ENCODE peak calls at places on chromosomes 3 and 15, in five cellular contexts. B, W, F, R and Y are unnamed samples. For H3K4me1, the result is how much of the 10 kb centered on the place peaks cover.

GRCh38 chr15:62625421-62626033 is 417.0 kb upstream of the TPM1 start:
- DNase-seq in W (no peak), F (no peak), R (no peak), B (no peak), Y (no peak)

GRCh38 chr3:161284989-161285388 is 63.9 kb downstream of the NMD3 start:
- DNase-seq in R (no peak), W (no peak), B (peak), F (no peak), Y (no peak)

GRCh38 chr3:9595877-9596276 is 42.3 kb upstream of the LHFPL4 start:
- DNase-seq in R (no peak), B (no peak), F (no peak), W (no peak), Y (no peak)

GRCh38 chr3:48595526-48596121 is 495 bp upstream of the COL7A1 start:
- DNase-seq in W (peak), F (peak), R (peak), B (peak), Y (no peak)

GRCh38 chr3:28951773-28952556 is 328.9 kb upstream of the RBMS3 start:
- DNase-seq in F (no peak), W (no peak), R (no peak), B (no peak), Y (no peak)

GRCh38 chr3:112409061-112409460 is 76.1 kb downstream of the CD200 start:
- DNase-seq in R (no peak), W (no peak), B (no peak), F (no peak), Y (no peak)

GRCh38 chr15:74531144-74531811 is 9.7 kb upstream of the ARID3B start:
- DNase-seq in W (no peak), F (no peak), R (no peak), B (no peak), Y (no peak)

GRCh38 chr3:60893946-60894345 is 357.3 kb downstream of the FHIT start:
- DNase-seq in B (no peak), F (no peak), R (no peak), W (no peak), Y (no peak)

GRCh38 chr3:161273589-161274218 is 52.6 kb downstream of the NMD3 start:
- DNase-seq in R (no peak), B (peak), W (peak), F (no peak), Y (peak)

GRCh38 chr3:71684752-71685151 is 40.5 kb downstream of the EIF4E3 start:
- DNase-seq in B (peak), R (peak), F (peak), W (no peak), Y (no peak)

GRCh38 chr15:59237854-59238252 is 31.2 kb downstream of the LDHAL6B start:
- DNase-seq in F (no peak), W (peak), B (no peak), R (no peak), Y (no peak)

GRCh38 chr15:67105065-67105951 is 39.9 kb downstream of the SMAD3 start:
- DNase-seq in F (peak), B (peak), R (peak), W (peak), Y (no peak)

GRCh38 chr15:60534546-60534945 is 55.6 kb upstream of the ICE2 start:
- DNase-seq in W (no peak), F (no peak), B (no peak), R (no peak), Y (no peak)

GRCh38 chr3:55488398-55489055 is 1.4 kb upstream of the WNT5A start:
- DNase-seq in F (peak), W (peak), B (peak), R (peak), Y (no peak)

GRCh38 chr3:126083511-126083912 is 412 bp downstream of the SLC41A3 start:
- DNase-seq in F (peak), R (peak), W (peak), B (peak), Y (peak)

GRCh38 chr3:183895296-183895695 is 10.6 kb upstream of the PARL start:
- DNase-seq in F (no peak), R (no peak), W (peak), B (peak), Y (peak)

GRCh38 chr3:146655333-146655996 is 50.3 kb upstream of the PLSCR5 start:
- DNase-seq in R (no peak), F (no peak), W (no peak), B (no peak), Y (no peak)

GRCh38 chr15:31540633-31541032 is 214.0 kb downstream of the KLF13 start:
- DNase-seq in B (no peak), W (no peak), R (no peak), F (no peak), Y (no peak)

GRCh38 chr15:68389936-68390790 is 41.8 kb downstream of the ITGA11 start:
- DNase-seq in B (no peak), R (peak), F (peak), W (no peak), Y (no peak)

GRCh38 chr3:172848910-172849309 is 98.4 kb downstream of the ECT2 start:
- DNase-seq in W (no peak), B (no peak), R (no peak), F (no peak), Y (no peak)

GRCh38 chr15:51775967-51776816 is 24.8 kb downstream of the TMOD2 start:
- DNase-seq in F (peak), R (no peak), B (peak), W (peak), Y (peak)

GRCh38 chr3:82558081-82558480 is 796.6 kb upstream of the GBE1 start:
- DNase-seq in W (no peak), R (no peak), B (no peak), F (no peak), Y (no peak)

GRCh38 chr15:78073026-78073425 is 4.5 kb downstream of the TBC1D2B start:
- DNase-seq in B (no peak), F (no peak), R (no peak), W (no peak), Y (no peak)

GRCh38 chr15:78461171-78461881 is 23.3 kb downstream of the IREB2 start:
- DNase-seq in W (no peak), F (no peak), R (no peak), B (no peak), Y (no peak)

GRCh38 chr3:179263134-179263533 is 12.2 kb upstream of the KCNMB3 start:
- DNase-seq in R (no peak), F (no peak), W (no peak), B (no peak), Y (no peak)

GRCh38 chr3:134644731-134645514 is 5.9 kb downstream of the KY start:
- DNase-seq in B (no peak), W (no peak), F (no peak), R (no peak), Y (no peak)

GRCh38 chr3:48155122-48155521 is 33.1 kb downstream of the CDC25A start:
- DNase-seq in W (peak), R (no peak), F (no peak), B (no peak), Y (no peak)

GRCh38 chr3:123520656-123521055 is 64.2 kb downstream of the HACD2 start:
- DNase-seq in R (no peak), F (no peak), W (no peak), B (no peak), Y (no peak)

GRCh38 chr3:190092250-190092649 is 28.4 kb downstream of the P3H2 start:
- DNase-seq in W (no peak), R (no peak), B (no peak), F (no peak), Y (no peak)

GRCh38 chr3:64685800-64686445 is 1.9 kb downstream of the ADAMTS9 start:
- DNase-seq in F (peak), R (peak), W (peak), B (peak), Y (no peak)

GRCh38 chr3:186653079-186653710 is 12.6 kb upstream of the HRG start:
- DNase-seq in R (no peak), F (no peak), W (no peak), B (no peak), Y (no peak)

GRCh38 chr3:179149239-179149887 is 1.2 kb downstream of the PIK3CA start:
- DNase-seq in F (peak), W (peak), B (peak), R (no peak), Y (no peak)

GRCh38 chr15:99019558-99020540 is 12.3 kb upstream of the PGPEP1L start:
- DNase-seq in F (no peak), R (no peak), B (no peak), W (peak), Y (no peak)

GRCh38 chr3:5186089-5186853 is 1.2 kb upstream of the EDEM1 start:
- DNase-seq in B (no peak), F (no peak), W (no peak), R (no peak), Y (no peak)

GRCh38 chr3:61571516-61572336 is 10.4 kb downstream of the PTPRG start:
- DNase-seq in R (no peak), W (no peak), B (no peak), F (no peak), Y (no peak)

GRCh38 chr3:181486496-181486895 is 225.2 kb upstream of the SOX2 start:
- DNase-seq in F (no peak), W (no peak), R (no peak), B (no peak), Y (no peak)

GRCh38 chr15:96554541-96554940 is 224.0 kb downstream of the NR2F2 start:
- DNase-seq in W (no peak), B (no peak), F (no peak), R (no peak), Y (no peak)

GRCh38 chr15:96560246-96560895 is 229.9 kb downstream of the NR2F2 start:
- DNase-seq in R (no peak), F (no peak), W (no peak), B (no peak), Y (no peak)

GRCh38 chr15:96561593-96561992 is 231.1 kb downstream of the NR2F2 start:
- DNase-seq in R (no peak), W (no peak), B (no peak), F (no peak), Y (no peak)

GRCh38 chr15:96553931-96554330 is 223.4 kb downstream of the NR2F2 start:
- DNase-seq in R (no peak), B (no peak), F (no peak), W (no peak), Y (no peak)

DNA sequence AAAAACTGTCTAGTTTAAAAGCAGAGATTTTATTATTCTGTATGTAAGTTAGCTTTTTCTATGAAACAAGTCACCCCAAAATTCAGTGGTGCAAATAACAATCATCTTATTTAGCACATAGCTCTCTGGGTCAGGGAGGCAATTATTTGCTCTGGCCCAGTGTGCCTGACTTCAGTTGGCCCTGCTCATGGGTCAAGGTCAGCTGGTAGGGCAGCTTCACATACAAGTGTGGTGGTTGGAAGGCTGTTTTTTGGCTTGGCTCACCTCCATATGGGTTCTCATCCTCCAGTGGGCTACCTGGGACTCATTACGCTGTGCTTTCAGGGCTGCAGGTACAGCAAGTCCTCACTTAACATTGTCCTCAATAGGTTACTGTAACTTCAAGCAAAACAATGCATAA is 228.6 kb downstream of the NR2F2 start:
- DNase-seq in W (no peak), R (no peak), F (no peak), B (no peak), Y (no peak)
- H3K4me1 ChIP-seq in W (under half), R (under half), F (under half), B (under half), Y (under half)

DNA sequence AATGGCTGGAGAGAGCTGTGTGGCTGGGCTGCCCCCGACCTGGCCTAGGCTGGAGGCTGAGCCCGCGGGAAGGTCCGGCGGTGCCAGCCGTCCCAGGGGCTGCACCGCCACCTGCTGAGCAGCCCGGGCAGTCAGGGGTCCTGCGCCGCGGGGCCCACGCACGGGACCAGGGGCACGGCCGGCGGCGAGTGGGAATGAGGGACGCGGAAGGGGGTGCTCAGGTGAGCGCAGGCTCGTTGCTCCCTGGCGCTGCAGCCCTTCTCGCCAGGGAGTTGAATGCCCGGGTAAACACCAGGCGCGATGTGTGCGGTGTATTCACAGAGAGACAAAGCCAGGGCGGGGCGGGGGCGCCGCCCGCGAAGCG is 666 bp upstream of the SEMA3F start:
- DNase-seq in W (no peak), R (no peak), B (no peak), F (no peak), Y (no peak)
- H3K4me1 ChIP-seq in W (under half), R (under half), B (under half), F (under half), Y (under half)

GRCh38 chr3:32432711-32433530 is 41.3 kb downstream of the CMTM7 start:
- DNase-seq in F (no peak), W (no peak), R (peak), B (no peak), Y (peak)
- H3K4me1 ChIP-seq in F (under half), W (under half), R (under half), B (under half), Y (half or more)

GRCh38 chr15:38647683-38648082 is 83.1 kb upstream of the RASGRP1 start:
- DNase-seq in W (peak), B (peak), F (no peak), R (no peak), Y (no peak)
- H3K4me1 ChIP-seq in W (under half), B (under half), F (under half), R (under half), Y (half or more)

GRCh38 chr3:171286580-171287249 is 173.5 kb downstream of the TNIK start:
- DNase-seq in B (peak), R (no peak), F (no peak), W (no peak), Y (no peak)
- H3K4me1 ChIP-seq in B (under half), R (under half), F (under half), W (under half), Y (under half)

GRCh38 chr3:51384730-51385473 is at the start of gene MANF:
- DNase-seq in B (peak), F (peak), W (peak), R (peak), Y (peak)

GRCh38 chr3:51384145-51384729 is 854 bp upstream of the MANF start:
- DNase-seq in B (no peak), R (no peak), W (no peak), F (no peak), Y (peak)

GRCh38 chr3:51385621-51386091 is 565 bp downstream of the MANF start:
- DNase-seq in R (no peak), F (no peak), W (no peak), B (no peak), Y (no peak)

GRCh38 chr3:51386852-51387229 is 1.8 kb downstream of the MANF start:
- DNase-seq in F (no peak), W (no peak), R (no peak), B (no peak), Y (no peak)

GRCh38 chr3:51386159-51386851 is 1.2 kb downstream of the MANF start:
- DNase-seq in W (no peak), R (no peak), B (no peak), F (no peak), Y (no peak)
- H3K4me1 ChIP-seq in W (under half), R (under half), B (under half), F (under half), Y (half or more)

DNA sequence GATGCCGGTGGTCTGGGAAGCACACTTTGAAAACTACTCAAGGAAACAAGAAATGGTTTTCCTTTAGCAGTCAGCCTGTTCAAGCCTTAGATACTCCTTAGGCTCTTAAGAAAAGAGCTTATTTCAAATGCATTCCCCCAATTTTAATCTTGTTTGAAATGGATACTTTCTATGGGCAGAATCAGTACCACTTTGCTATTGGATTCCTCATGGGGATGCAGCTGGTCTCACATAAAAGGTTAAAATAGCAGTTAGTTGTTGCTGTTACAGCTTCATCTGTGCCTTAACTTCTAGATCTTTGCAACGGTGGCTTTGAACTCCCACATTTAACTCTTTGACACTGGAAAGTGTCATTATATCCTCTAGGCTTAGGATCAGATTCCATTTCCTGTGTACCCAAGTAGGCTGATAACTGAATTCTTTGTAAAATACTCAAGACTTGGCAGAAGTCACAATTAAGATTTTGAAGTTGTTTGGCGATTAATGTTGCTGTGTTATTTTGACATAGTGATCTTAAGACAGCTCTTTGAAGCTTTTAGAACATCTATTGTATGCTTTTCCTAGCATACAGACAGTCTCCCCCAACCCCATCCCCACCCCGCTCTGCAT is 2.2 kb downstream of the THBS1 start:
- DNase-seq in F (no peak), W (no peak), B (no peak), R (no peak), Y (no peak)
- H3K4me1 ChIP-seq in F (under half), W (under half), B (under half), R (under half), Y (under half)

DNA sequence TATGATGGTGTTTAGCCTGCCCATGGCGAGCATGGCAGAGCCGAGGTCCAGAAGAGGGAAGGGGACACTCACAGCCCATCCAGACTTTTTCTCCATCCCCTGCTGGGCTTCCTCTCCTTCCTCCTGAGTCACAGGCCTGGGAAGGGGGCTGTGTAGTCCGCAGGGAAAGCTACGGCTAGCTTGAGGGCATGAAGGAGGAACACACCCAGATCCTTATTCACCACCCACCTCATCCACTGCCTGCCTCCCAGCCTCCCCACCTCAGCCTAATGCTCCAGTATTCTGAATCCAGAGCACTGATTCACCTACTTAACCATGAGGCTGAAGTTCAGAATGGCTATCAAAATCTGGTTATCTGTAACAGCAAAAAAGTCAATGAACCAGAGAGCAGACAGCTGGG is 97.8 kb downstream of the OXNAD1 start:
- DNase-seq in R (no peak), F (no peak), B (no peak), W (no peak), Y (no peak)
- H3K4me1 ChIP-seq in R (under half), F (under half), B (under half), W (under half), Y (under half)

GRCh38 chr15:64697911-64698369 is 77.4 kb downstream of the RBPMS2 start:
- DNase-seq in F (no peak), B (no peak), R (no peak), W (no peak), Y (no peak)

GRCh38 chr15:64693134-64693533 is 82.3 kb downstream of the RBPMS2 start:
- DNase-seq in R (peak), B (peak), W (peak), F (peak), Y (no peak)

GRCh38 chr15:64695571-64695992 is 79.8 kb downstream of the RBPMS2 start:
- DNase-seq in B (no peak), F (no peak), R (no peak), W (no peak), Y (no peak)

GRCh38 chr15:64692166-64692565 is 83.2 kb downstream of the RBPMS2 start:
- DNase-seq in W (no peak), F (no peak), B (no peak), R (no peak), Y (no peak)

DNA sequence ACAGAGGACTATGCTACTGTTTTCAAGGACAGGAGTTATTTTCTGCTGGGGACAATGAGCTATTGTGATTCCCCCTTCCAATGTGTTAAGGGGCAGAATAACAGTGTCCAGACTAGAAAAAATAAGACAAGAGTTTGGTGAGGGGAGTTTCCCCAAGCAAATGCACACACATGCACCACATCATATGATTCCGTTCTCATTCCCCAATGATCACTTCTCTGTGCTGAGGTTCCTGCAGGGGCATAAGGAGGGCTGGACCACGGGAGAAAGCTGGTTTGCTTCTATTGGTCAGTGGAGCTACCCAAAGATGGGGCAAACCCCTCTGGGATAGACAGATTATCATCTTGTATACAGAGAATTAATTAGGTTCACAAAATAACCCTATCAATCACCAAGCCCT is 80.6 kb downstream of the RBPMS2 start:
- DNase-seq in B (no peak), R (no peak), F (no peak), W (no peak), Y (no peak)
- H3K4me1 ChIP-seq in B (under half), R (under half), F (under half), W (under half), Y (under half)